ENCODE peak calls at places on chromosomes 16 and 17, in six cellular contexts. One of them, this sample, is unnamed.

GRCh38 chr17:72635034-72635654 is 457.3 kb downstream of the SLC39A11 start:
- DNase-seq in lower leg skin: no peak
- DNase-seq in IMR-90: no peak
- DNase-seq in GM12878: no peak
- DNase-seq in heart left ventricle: no peak
- DNase-seq in gastrocnemius medialis: no peak
- DNase-seq in this sample: no peak

GRCh38 chr16:56518435-56518834 is 1.4 kb downstream of the BBS2 start:
- DNase-seq in lower leg skin: no peak
- DNase-seq in IMR-90: no peak
- DNase-seq in GM12878: no peak
- DNase-seq in heart left ventricle: no peak
- DNase-seq in gastrocnemius medialis: no peak
- DNase-seq in this sample: no peak

GRCh38 chr16:11800385-11800718 is 3.3 kb upstream of the ZC3H7A start:
- DNase-seq in lower leg skin: no peak
- DNase-seq in IMR-90: no peak
- DNase-seq in GM12878: no peak
- DNase-seq in heart left ventricle: peak; percentile 18
- DNase-seq in gastrocnemius medialis: no peak
- DNase-seq in this sample: no peak

GRCh38 chr17:69499301-69499700 is 84.8 kb downstream of the MAP2K6 start:
- DNase-seq in lower leg skin: no peak
- DNase-seq in IMR-90: no peak
- DNase-seq in GM12878: no peak
- DNase-seq in heart left ventricle: no peak
- DNase-seq in gastrocnemius medialis: no peak
- DNase-seq in this sample: no peak

GRCh38 chr17:34739386-34739785 is 160.0 kb downstream of the TMEM132E start:
- DNase-seq in lower leg skin: no peak
- DNase-seq in IMR-90: no peak
- DNase-seq in GM12878: no peak
- DNase-seq in heart left ventricle: no peak
- DNase-seq in gastrocnemius medialis: no peak
- DNase-seq in this sample: no peak

GRCh38 chr17:2084129-2084765 is 29.3 kb downstream of the HIC1 start:
- DNase-seq in lower leg skin: peak; percentile 74
- DNase-seq in IMR-90: peak; percentile 53
- DNase-seq in GM12878: no peak
- DNase-seq in heart left ventricle: no peak
- DNase-seq in gastrocnemius medialis: peak; percentile 53
- DNase-seq in this sample: peak; percentile 83

GRCh38 chr17:44766409-44767038 is 7.7 kb downstream of the ADAM11 start:
- DNase-seq in lower leg skin: no peak
- DNase-seq in IMR-90: no peak
- DNase-seq in GM12878: no peak
- DNase-seq in heart left ventricle: no peak
- DNase-seq in gastrocnemius medialis: no peak
- DNase-seq in this sample: no peak

GRCh38 chr16:79970551-79971236 is 370.2 kb upstream of the MAF start:
- DNase-seq in lower leg skin: peak; percentile 60
- DNase-seq in IMR-90: no peak
- DNase-seq in GM12878: no peak
- DNase-seq in heart left ventricle: no peak
- DNase-seq in gastrocnemius medialis: peak; percentile 52
- DNase-seq in this sample: no peak

GRCh38 chr17:50221500-50222480 is 20.4 kb upstream of the COL1A1 start:
- DNase-seq in lower leg skin: no peak
- DNase-seq in IMR-90: peak; percentile 68
- DNase-seq in GM12878: no peak
- DNase-seq in heart left ventricle: no peak
- DNase-seq in gastrocnemius medialis: no peak
- DNase-seq in this sample: no peak

GRCh38 chr16:87156195-87156594 is 161.0 kb downstream of the C16orf95 start:
- DNase-seq in lower leg skin: no peak
- DNase-seq in IMR-90: no peak
- DNase-seq in GM12878: no peak
- DNase-seq in heart left ventricle: no peak
- DNase-seq in gastrocnemius medialis: no peak
- DNase-seq in this sample: no peak

GRCh38 chr16:49019081-49019633 is 262.5 kb downstream of the CBLN1 start:
- DNase-seq in lower leg skin: no peak
- DNase-seq in IMR-90: peak; percentile 27
- DNase-seq in GM12878: no peak
- DNase-seq in heart left ventricle: no peak
- DNase-seq in gastrocnemius medialis: no peak
- DNase-seq in this sample: no peak

GRCh38 chr17:63760771-63761539 is 12.4 kb downstream of the CCDC47 start:
- DNase-seq in lower leg skin: no peak
- DNase-seq in IMR-90: peak; percentile 17
- DNase-seq in GM12878: no peak
- DNase-seq in heart left ventricle: no peak
- DNase-seq in gastrocnemius medialis: no peak
- DNase-seq in this sample: no peak

GRCh38 chr17:73533127-73533526 is 111.1 kb downstream of the SDK2 start:
- DNase-seq in lower leg skin: no peak
- DNase-seq in IMR-90: no peak
- DNase-seq in GM12878: no peak
- DNase-seq in heart left ventricle: peak; percentile 88
- DNase-seq in gastrocnemius medialis: no peak
- DNase-seq in this sample: no peak

GRCh38 chr17:73595068-73595865 is 49.0 kb downstream of the SDK2 start:
- DNase-seq in lower leg skin: no peak
- DNase-seq in IMR-90: no peak
- DNase-seq in GM12878: no peak
- DNase-seq in heart left ventricle: peak; percentile 69
- DNase-seq in gastrocnemius medialis: no peak
- DNase-seq in this sample: no peak

GRCh38 chr17:676060-676745 is 38.4 kb downstream of the VPS53 start:
- DNase-seq in lower leg skin: peak; percentile 21
- DNase-seq in IMR-90: peak; percentile 83
- DNase-seq in GM12878: no peak
- DNase-seq in heart left ventricle: no peak
- DNase-seq in gastrocnemius medialis: no peak
- DNase-seq in this sample: no peak

GRCh38 chr17:36777118-36777517 is 160.2 kb upstream of the LHX1 start:
- DNase-seq in lower leg skin: no peak
- DNase-seq in IMR-90: peak; percentile 6
- DNase-seq in GM12878: no peak
- DNase-seq in heart left ventricle: no peak
- DNase-seq in gastrocnemius medialis: no peak
- DNase-seq in this sample: no peak

GRCh38 chr16:71311553-71312158 is 22.5 kb upstream of the CMTR2 start:
- DNase-seq in lower leg skin: no peak
- DNase-seq in IMR-90: peak; percentile 5
- DNase-seq in GM12878: no peak
- DNase-seq in heart left ventricle: no peak
- DNase-seq in gastrocnemius medialis: no peak
- DNase-seq in this sample: no peak

GRCh38 chr17:37089998-37090397 is 141.2 kb downstream of the AATF start:
- DNase-seq in lower leg skin: no peak
- DNase-seq in IMR-90: no peak
- DNase-seq in GM12878: peak; percentile 23
- DNase-seq in heart left ventricle: no peak
- DNase-seq in gastrocnemius medialis: no peak
- DNase-seq in this sample: no peak

GRCh38 chr17:39804839-39805238 is 59.3 kb downstream of the IKZF3 start:
- DNase-seq in lower leg skin: no peak
- DNase-seq in IMR-90: no peak
- DNase-seq in GM12878: no peak
- DNase-seq in heart left ventricle: no peak
- DNase-seq in gastrocnemius medialis: no peak
- DNase-seq in this sample: no peak

GRCh38 chr16:19502395-19503131 is 19.3 kb downstream of the GDE1 start:
- DNase-seq in lower leg skin: peak; percentile 48
- DNase-seq in IMR-90: peak; percentile 73
- DNase-seq in GM12878: no peak
- DNase-seq in heart left ventricle: no peak
- DNase-seq in gastrocnemius medialis: no peak
- DNase-seq in this sample: peak; percentile 77

GRCh38 chr17:9577402-9577709 is 914 bp downstream of the CFAP52 start:
- DNase-seq in lower leg skin: no peak
- DNase-seq in IMR-90: no peak
- DNase-seq in GM12878: no peak
- DNase-seq in heart left ventricle: no peak
- DNase-seq in gastrocnemius medialis: no peak
- DNase-seq in this sample: no peak

GRCh38 chr17:9576521-9577401 is at the start of gene CFAP52:
- DNase-seq in lower leg skin: peak; percentile 46
- DNase-seq in IMR-90: peak; percentile 70
- DNase-seq in GM12878: peak; percentile 28
- DNase-seq in heart left ventricle: peak; percentile 85
- DNase-seq in gastrocnemius medialis: peak; percentile 26
- DNase-seq in this sample: no peak

GRCh38 chr17:9571201-9571600 is 4.4 kb downstream of the STX8 start:
- DNase-seq in lower leg skin: no peak
- DNase-seq in IMR-90: no peak
- DNase-seq in GM12878: no peak
- DNase-seq in heart left ventricle: no peak
- DNase-seq in gastrocnemius medialis: no peak
- DNase-seq in this sample: no peak

DNA sequence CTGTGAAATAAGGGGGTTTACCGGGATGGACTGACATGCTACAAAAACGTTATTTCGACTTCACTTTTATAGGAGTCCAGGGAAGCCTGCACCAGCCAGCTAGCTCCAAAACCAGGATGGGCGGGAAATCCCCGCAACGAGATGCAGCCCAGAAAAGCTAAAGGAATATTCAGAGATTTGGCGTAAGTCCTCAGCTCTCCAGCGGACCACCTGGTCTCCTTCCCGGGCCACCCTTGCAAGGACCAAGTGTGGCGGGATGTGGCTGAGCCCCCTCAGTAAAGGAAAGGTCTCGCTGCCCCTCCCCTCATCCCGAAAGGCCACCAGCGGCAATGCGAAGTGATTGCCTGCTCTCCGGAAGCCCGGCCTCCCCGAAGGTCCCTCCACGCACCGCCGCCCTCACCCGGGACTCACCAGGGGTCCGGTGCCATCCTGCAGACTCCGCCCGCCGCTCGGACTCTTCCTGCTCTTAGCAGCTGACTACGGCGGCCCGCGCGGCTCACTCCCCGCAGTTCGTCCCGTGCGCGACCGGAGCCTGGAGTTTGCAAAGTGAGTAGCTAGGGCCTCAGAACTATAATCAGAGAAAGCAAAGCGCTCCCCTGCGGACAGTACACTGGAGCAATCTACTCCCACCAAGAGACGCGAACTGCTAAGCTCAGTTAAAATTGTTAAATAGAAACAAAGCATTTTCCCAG is at the start of gene STX8:
- DNase-seq in lower leg skin: peak; percentile 88
- DNase-seq in IMR-90: peak; percentile 87
- DNase-seq in GM12878: peak; percentile 48
- DNase-seq in heart left ventricle: peak; percentile 96
- DNase-seq in gastrocnemius medialis: peak; percentile 75
- DNase-seq in this sample: peak; percentile 94
- TF ChIP-seq POLR2A in lower leg skin: no peak
- TF ChIP-seq POLR2A in IMR-90: no peak
- TF ChIP-seq POLR2A in GM12878: peak; percentile 80
- TF ChIP-seq POLR2A in heart left ventricle: no peak
- TF ChIP-seq POLR2A in gastrocnemius medialis: peak; percentile 33
- TF ChIP-seq POLR2A in this sample: no peak

GRCh38 chr17:79126139-79126538 is 51.5 kb downstream of the ENGASE start:
- DNase-seq in lower leg skin: no peak
- DNase-seq in IMR-90: no peak
- DNase-seq in GM12878: no peak
- DNase-seq in heart left ventricle: no peak
- DNase-seq in gastrocnemius medialis: no peak
- DNase-seq in this sample: no peak
- TF ChIP-seq CTCF in lower leg skin: no peak
- TF ChIP-seq CTCF in IMR-90: no peak
- TF ChIP-seq CTCF in GM12878: peak; percentile 3
- TF ChIP-seq CTCF in heart left ventricle: no peak
- TF ChIP-seq CTCF in gastrocnemius medialis: no peak
- TF ChIP-seq CTCF in this sample: no peak

DNA sequence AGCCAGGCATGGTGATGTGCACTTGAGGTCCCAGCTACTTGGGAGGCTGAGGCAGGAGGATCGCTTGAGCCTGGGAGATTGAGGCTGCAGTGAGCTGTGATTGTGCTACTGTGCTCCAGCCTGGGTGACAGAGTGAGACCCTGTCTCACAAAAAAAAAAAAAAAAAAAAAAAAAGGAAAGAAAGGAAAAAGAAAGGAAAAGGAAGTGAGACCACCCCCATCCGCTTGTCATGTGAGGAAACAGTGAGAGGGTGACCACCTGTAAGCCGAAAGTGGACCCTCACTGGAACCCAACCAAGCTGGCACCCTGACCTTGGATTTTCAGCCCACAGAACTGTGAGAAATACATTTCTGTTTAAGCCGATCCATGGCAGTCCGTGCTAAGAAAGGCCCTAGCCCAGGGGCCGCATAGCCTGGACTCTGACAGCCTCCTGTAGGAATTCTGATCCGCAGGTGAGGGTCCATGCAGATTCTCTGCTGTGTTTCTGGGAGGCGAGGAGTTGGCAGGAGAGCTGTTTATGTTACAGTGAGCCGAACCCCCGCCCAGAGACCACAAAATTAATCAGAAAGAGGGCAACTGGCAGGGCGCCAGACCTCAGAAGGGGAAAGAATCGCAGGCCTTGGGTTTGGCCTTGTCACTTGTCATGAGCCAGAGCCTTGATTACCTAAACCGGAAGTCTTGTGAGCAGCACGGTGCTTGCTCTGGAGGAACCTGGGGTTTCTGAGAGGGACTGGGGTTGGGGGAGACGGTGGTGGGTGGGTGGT is 938 bp downstream of the SGSH start:
- DNase-seq in lower leg skin: peak; percentile 87
- DNase-seq in IMR-90: peak; percentile 80
- DNase-seq in GM12878: peak; percentile 66
- DNase-seq in heart left ventricle: peak; percentile 86
- DNase-seq in gastrocnemius medialis: peak; percentile 61
- DNase-seq in this sample: peak; percentile 89
- TF ChIP-seq POLR2A in lower leg skin: no peak
- TF ChIP-seq POLR2A in IMR-90: no peak
- TF ChIP-seq POLR2A in GM12878: no peak
- TF ChIP-seq POLR2A in heart left ventricle: no peak
- TF ChIP-seq POLR2A in gastrocnemius medialis: no peak
- TF ChIP-seq POLR2A in this sample: no peak

GRCh38 chr16:72937360-72937759 is 110.6 kb downstream of the ZFHX3 start:
- DNase-seq in lower leg skin: no peak
- DNase-seq in IMR-90: no peak
- DNase-seq in GM12878: no peak
- DNase-seq in heart left ventricle: no peak
- DNase-seq in gastrocnemius medialis: no peak
- DNase-seq in this sample: no peak
- TF ChIP-seq CTCF in lower leg skin: no peak
- TF ChIP-seq CTCF in IMR-90: no peak
- TF ChIP-seq CTCF in GM12878: no peak
- TF ChIP-seq CTCF in heart left ventricle: no peak
- TF ChIP-seq CTCF in gastrocnemius medialis: no peak
- TF ChIP-seq CTCF in this sample: no peak

This sample was measured in suprapubic skin.